ENCODE peak calls at places on chromosome 19, in five cellular contexts. M is fibroblast of lung, G is cardiac muscle cell, K is lower leg skin, O is neural crest cell. F is an unnamed sample.

GRCh38 chr19:8307400-8307964 is 676 bp downstream of the CD320 start:
- DNase-seq in M (no peak), G (no peak), K (peak), O (no peak), F (no peak)

GRCh38 chr19:12858041-12858928 is 20.0 kb downstream of the MAST1 start:
- DNase-seq in M (no peak), G (no peak), K (no peak), O (no peak), F (no peak)

GRCh38 chr19:50419580-50420035 is 870 bp downstream of the SPIB start:
- DNase-seq in M (no peak), G (no peak), K (no peak), O (no peak), F (no peak)

GRCh38 chr19:30682576-30683536 is 310.7 kb downstream of the ZNF536 start:
- DNase-seq in M (peak), G (peak), K (peak), O (peak), F (peak)

GRCh38 chr19:30330266-30330665 is 41.9 kb upstream of the ZNF536 start:
- DNase-seq in M (no peak), G (no peak), K (no peak), O (no peak), F (no peak)

GRCh38 chr19:14090509-14091085 is at the start of gene SAMD1:
- DNase-seq in M (peak), G (peak), K (peak), O (peak), F (peak)

GRCh38 chr19:6677924-6678689 is 8.1 kb upstream of the TNFSF14 start:
- DNase-seq in M (no peak), G (peak), K (no peak), O (peak), F (peak)

GRCh38 chr19:679418-680286 is 3.5 kb downstream of the FSTL3 start:
- DNase-seq in M (peak), G (peak), K (no peak), O (peak), F (peak)

GRCh38 chr19:15464394-15465385 is at the start of gene RASAL3:
- DNase-seq in M (no peak), G (peak), K (no peak), O (no peak), F (no peak)

GRCh38 chr19:38385804-38386257 is 2.0 kb downstream of the GGN start:
- DNase-seq in M (no peak), G (no peak), K (no peak), O (no peak), F (no peak)

GRCh38 chr19:46478356-46478986 is 7.1 kb upstream of the PNMA8A start:
- DNase-seq in M (peak), G (peak), K (no peak), O (no peak), F (peak)

GRCh38 chr19:8143041-8143440 is 6.4 kb downstream of the FBN3 start:
- DNase-seq in M (no peak), G (no peak), K (no peak), O (no peak), F (no peak)

DNA sequence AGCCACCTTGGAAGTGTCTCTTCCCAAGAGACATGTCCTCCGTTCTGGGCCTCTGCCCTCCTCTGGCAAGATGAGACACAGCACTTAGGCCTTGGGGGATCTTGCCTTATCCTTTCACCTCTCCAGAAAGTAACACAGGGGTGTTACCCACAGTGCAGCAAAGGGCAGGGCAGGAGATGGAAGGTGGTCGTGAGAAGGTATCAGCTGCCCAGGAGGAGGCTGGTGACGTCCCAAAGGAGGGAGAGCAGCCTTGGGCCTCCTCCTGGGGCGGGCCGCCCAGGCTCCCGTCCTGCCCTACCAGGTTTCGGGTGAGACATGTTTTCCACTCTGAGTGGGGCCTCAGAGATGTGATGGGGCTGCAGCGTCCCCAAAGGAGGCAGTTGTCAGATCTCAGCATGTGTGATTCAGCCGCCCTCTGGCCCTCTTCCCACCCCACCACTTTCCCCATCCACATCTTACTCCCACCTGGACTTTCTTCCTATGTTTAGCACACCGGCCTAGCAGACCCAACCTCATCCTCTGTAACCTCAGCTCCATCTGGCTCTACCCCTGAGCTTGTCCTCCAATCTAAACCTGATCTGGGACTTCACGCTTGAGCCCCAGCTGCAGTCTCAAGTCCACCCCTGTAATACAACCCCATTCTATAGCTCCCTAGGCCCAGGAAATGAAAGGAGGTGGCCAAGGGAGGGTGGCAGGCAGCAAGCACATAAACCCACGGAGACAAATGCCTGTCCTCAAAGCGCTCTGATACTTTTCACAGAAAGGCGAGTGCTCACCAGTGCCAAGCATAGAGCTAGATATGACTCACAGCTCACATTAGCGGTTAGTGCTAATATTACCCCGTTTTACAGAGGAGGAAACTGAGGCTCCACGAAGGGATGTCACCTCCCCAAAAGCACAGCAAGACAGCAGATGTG is 9.3 kb downstream of the POU2F2 start:
- DNase-seq in M (no peak), G (no peak), K (no peak), O (no peak), F (no peak)
- TF ChIP-seq CTCF in M (no peak), G (no peak), K (no peak), O (no peak), F (no peak)

GRCh38 chr19:19909654-19910053 is 8.9 kb downstream of the ZNF93 start:
- DNase-seq in M (no peak), G (no peak), K (no peak), O (no peak), F (no peak)

DNA sequence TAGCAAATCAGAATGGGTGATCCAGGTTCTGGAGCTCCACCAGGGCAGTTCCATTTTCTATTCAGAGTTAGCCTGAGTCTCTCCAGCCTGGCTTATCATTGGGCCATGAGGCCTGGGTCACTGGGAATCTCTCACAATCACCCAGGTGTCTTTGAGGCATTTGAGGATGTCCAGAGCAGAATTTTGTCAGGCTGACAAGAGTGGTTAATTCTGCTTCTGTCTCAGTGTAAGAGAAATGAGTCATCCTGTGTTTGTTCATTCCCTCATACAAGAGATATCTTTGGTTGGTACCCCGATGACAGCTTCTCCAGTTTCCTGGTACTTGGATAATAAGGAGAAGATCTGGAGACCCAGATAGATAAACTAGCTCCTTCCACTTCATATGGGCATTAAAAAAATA is 10.4 kb downstream of the ZNF93 start:
- DNase-seq in M (no peak), G (peak), K (no peak), O (no peak), F (no peak)
- TF ChIP-seq CTCF in M (no peak), G (no peak), K (no peak), O (no peak), F (no peak)

GRCh38 chr19:2291185-2291751 is 9.3 kb upstream of the PEAK3 start:
- DNase-seq in M (no peak), G (no peak), K (no peak), O (peak), F (peak)
- TF ChIP-seq CTCF in M (no peak), G (no peak), K (no peak), O (no peak), F (no peak)

GRCh38 chr19:2736550-2737190 is 3.1 kb downstream of the SLC39A3 start:
- DNase-seq in M (no peak), G (no peak), K (no peak), O (no peak), F (no peak)

GRCh38 chr19:2740314-2740656 is 468 bp upstream of the SLC39A3 start:
- DNase-seq in M (no peak), G (no peak), K (no peak), O (no peak), F (no peak)

GRCh38 chr19:2744113-2744512 is 4.3 kb upstream of the SLC39A3 start:
- DNase-seq in M (no peak), G (no peak), K (no peak), O (no peak), F (no peak)

GRCh38 chr19:2743099-2743498 is 3.3 kb upstream of the SLC39A3 start:
- DNase-seq in M (no peak), G (no peak), K (no peak), O (no peak), F (no peak)

DNA sequence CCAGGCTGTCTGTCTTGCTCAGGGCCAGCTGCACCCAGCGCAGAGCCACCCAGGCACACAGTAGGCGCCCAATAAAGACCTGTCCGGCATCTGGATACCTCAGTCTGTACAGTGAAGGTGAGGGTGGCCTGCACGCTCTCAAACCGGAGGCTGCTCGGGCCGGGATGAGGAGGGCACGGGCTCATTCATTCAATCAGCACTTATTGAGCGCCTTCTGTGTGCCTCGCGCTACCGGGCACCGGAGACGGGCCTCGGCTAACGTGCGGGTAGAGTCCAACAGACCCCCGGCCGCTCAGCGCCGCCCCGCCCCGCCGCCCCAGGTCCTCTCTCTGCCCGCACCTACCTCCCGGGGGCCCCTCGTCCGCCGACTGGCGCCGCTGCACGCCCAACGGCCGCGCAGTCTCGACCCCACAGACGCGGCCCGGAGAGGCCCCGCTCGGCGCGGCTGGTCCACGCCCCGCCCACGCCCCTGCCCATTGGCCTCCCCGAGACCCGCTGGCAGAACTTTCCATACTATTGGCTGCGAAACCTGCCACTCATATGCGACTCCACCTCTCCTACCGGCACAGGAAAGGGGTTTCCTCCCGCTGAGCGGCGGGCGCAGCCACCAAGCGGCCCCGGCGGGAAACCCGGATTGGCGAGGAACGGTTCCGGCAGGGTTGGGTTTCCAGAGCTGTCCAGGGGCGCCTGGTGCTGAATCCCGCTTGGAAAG is at the start of gene SLC39A3:
- DNase-seq in M (peak), G (peak), K (peak), O (peak), F (peak)
- TF ChIP-seq CTCF in M (peak), G (peak), K (no peak), O (peak), F (no peak)

DNA sequence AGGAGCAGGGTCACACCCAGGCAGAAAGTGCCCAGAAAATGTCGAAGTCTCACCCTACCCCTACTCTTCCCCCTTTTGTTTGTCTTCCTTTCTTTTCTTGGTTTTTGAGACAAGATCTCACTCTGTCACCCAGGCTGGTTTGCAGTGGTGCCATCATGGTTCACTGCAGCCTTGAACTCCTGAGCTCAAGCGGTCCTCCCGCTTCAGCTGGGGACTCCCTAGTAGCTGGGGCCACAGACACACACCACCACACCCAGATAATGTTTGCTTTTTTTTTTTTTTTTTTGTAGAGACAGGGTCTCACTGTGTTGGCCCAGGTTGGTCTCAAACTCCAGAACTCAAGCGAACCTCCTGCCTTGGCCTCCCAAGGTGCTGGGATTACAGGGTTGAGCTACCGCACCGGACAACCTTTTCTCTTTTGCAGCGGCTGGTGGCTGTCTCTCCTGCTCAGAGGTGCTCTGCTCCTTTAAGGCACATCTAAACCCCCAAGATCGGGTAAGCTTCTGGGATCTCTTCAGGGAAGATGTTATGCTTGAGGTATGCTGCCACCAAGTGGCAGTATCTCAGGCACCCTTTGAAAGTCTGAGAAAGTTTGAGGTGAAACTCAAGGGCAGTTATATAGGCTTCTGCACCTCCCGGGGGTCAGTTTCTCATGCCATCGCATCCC is 22.4 kb upstream of the EBI3 start:
- DNase-seq in M (peak), G (peak), K (no peak), O (no peak), F (no peak)
- TF ChIP-seq CTCF in M (peak), G (peak), K (no peak), O (peak), F (no peak)

GRCh38 chr19:17073869-17074627 is 1.2 kb downstream of the HAUS8 start:
- DNase-seq in M (no peak), G (no peak), K (no peak), O (no peak), F (no peak)

GRCh38 chr19:17074628-17075034 is 621 bp downstream of the HAUS8 start:
- DNase-seq in M (no peak), G (no peak), K (no peak), O (no peak), F (no peak)

GRCh38 chr19:17070912-17071311 is 4.3 kb downstream of the HAUS8 start:
- DNase-seq in M (no peak), G (no peak), K (no peak), O (no peak), F (no peak)

GRCh38 chr19:17070421-17070820 is 4.8 kb downstream of the HAUS8 start:
- DNase-seq in M (no peak), G (no peak), K (no peak), O (no peak), F (no peak)

DNA sequence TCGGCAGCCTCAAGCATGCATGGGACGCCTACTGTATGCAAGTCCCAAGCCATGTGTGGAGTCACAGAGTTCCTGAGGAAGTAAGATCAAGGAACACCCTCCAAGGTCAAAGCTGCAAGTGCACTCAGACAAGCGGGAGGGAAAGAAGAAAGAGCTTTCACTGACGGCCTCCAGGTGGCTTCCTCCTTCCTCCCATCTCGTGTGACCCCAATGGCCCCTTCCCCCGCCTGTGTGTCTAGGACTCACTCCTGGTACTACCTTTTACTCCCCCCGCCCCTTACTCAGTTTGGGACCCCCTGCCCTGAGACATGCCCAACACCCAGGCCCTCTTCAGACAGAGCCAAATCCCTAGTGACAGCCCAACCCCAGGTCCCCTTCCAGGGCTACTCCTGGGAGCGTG is 6.0 kb downstream of the HAUS8 start:
- DNase-seq in M (no peak), G (no peak), K (no peak), O (no peak), F (no peak)
- TF ChIP-seq CTCF in M (no peak), G (no peak), K (no peak), O (no peak), F (no peak)

GRCh38 chr19:11458236-11458900 is 22.5 kb downstream of the ELAVL3 start:
- DNase-seq in M (no peak), G (no peak), K (no peak), O (no peak), F (no peak)

GRCh38 chr19:11457831-11458230 is 22.4 kb downstream of the PRKCSH start:
- DNase-seq in M (no peak), G (no peak), K (no peak), O (no peak), F (no peak)

GRCh38 chr19:11457115-11457514 is 21.7 kb downstream of the PRKCSH start:
- DNase-seq in M (no peak), G (peak), K (no peak), O (no peak), F (peak)

GRCh38 chr19:11461453-11461852 is 19.4 kb downstream of the ELAVL3 start:
- DNase-seq in M (no peak), G (no peak), K (no peak), O (no peak), F (no peak)

GRCh38 chr19:11460207-11460606 is 20.6 kb downstream of the ELAVL3 start:
- DNase-seq in M (no peak), G (no peak), K (no peak), O (no peak), F (no peak)
- TF ChIP-seq CTCF in M (peak), G (peak), K (no peak), O (peak), F (no peak)

DNA sequence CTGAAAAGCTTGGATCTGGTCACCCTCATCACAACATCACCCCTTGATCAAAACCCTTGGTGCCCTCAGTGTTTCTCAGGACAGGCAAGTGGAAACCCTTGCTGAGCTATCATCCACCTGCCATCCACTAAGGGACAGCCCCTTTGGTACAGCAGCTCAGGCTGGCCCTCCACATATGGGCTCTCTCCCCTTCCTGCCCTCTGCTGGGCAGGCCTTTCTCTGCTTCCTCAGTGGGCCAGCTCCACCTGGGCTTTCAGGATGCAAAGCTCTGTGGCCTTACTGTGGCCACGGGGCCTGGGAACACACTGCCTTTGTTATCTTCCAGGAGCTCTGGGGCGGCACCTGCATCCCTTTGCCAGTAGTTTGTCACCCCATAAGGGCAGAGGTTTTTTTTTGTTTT is 4.9 kb downstream of the SUGP1 start:
- DNase-seq in M (no peak), G (no peak), K (no peak), O (no peak), F (no peak)
- TF ChIP-seq CTCF in M (no peak), G (no peak), K (no peak), O (no peak), F (no peak)

GRCh38 chr19:45200614-45201013 is 22.0 kb downstream of the BLOC1S3 start:
- DNase-seq in M (peak), G (peak), K (no peak), O (peak), F (peak)
- TF ChIP-seq CTCF in M (peak), G (peak), K (no peak), O (peak), F (peak)

GRCh38 chr19:17235618-17236413 is 9.8 kb downstream of the OCEL1 start:
- DNase-seq in M (peak), G (peak), K (no peak), O (peak), F (peak)
- TF ChIP-seq CTCF in M (peak), G (peak), K (no peak), O (peak), F (no peak)